ENCODE peak calls at places on chromosomes 2 and 18, in seven cellular contexts. P is HCT116, H is HepG2, G is SK-N-SH, F is GM12878, O is H1, R is K562. K is an unnamed sample.

GRCh38 chr2:241036964-241037421 is 38.6 kb downstream of the SNED1 start:
- DNase-seq in P (no peak), H (no peak), G (no peak), F (peak; percentile 4), O (no peak), R (no peak), K (no peak)

GRCh38 chr2:160321025-160321424 is 121.0 kb upstream of the ITGB6 start:
- DNase-seq in P (no peak), H (no peak), G (no peak), F (no peak), O (no peak), R (no peak), K (no peak)

GRCh38 chr18:77439888-77440287 is 190.2 kb downstream of the GALR1 start:
- DNase-seq in P (no peak), H (no peak), G (no peak), F (no peak), O (no peak), R (no peak), K (no peak)

GRCh38 chr2:3585239-3586109 is 9.4 kb upstream of the COLEC11 start:
- DNase-seq in P (no peak), H (peak; percentile 88), G (peak; percentile 82), F (no peak), O (no peak), R (peak; percentile 30), K (no peak)

GRCh38 chr18:28177828-28178635 is 1.1 kb upstream of the CDH2 start:
- DNase-seq in P (no peak), H (peak; percentile 18), G (peak; percentile 93), F (no peak), O (peak; percentile 82), R (no peak), K (peak; percentile 84)

GRCh38 chr18:13216732-13217465 is 1.7 kb upstream of the LDLRAD4 start:
- DNase-seq in P (no peak), H (no peak), G (peak; percentile 86), F (no peak), O (peak; percentile 72), R (no peak), K (peak; percentile 18)

GRCh38 chr2:15968280-15969178 is 28.2 kb downstream of the MYCN start:
- DNase-seq in P (no peak), H (no peak), G (no peak), F (no peak), O (no peak), R (no peak), K (no peak)

GRCh38 chr2:225122582-225123486 is 80.6 kb upstream of the DOCK10 start:
- DNase-seq in P (no peak), H (no peak), G (peak; percentile 26), F (no peak), O (peak; percentile 48), R (no peak), K (peak; percentile 65)

GRCh38 chr2:120766758-120767351 is 31.2 kb downstream of the GLI2 start:
- DNase-seq in P (no peak), H (no peak), G (no peak), F (no peak), O (no peak), R (no peak), K (no peak)

GRCh38 chr2:163191372-163191771 is 352.8 kb upstream of the KCNH7 start:
- DNase-seq in P (peak; percentile 21), H (peak; percentile 24), G (peak; percentile 35), F (no peak), O (no peak), R (peak; percentile 8), K (peak; percentile 62)

GRCh38 chr2:10272464-10272863 is 30.2 kb upstream of the HPCAL1 start:
- DNase-seq in P (no peak), H (no peak), G (no peak), F (no peak), O (no peak), R (no peak), K (no peak)

GRCh38 chr2:186761814-186762213 is 68.0 kb downstream of the FAM171B start:
- DNase-seq in P (no peak), H (no peak), G (no peak), F (no peak), O (no peak), R (no peak), K (no peak)

GRCh38 chr18:58004317-58004716 is 39.7 kb upstream of the NEDD4L start:
- DNase-seq in P (peak; percentile 60), H (peak; percentile 61), G (no peak), F (no peak), O (no peak), R (no peak), K (no peak)

GRCh38 chr2:1082456-1083205 is 132.0 kb downstream of the SNTG2 start:
- DNase-seq in P (no peak), H (no peak), G (no peak), F (no peak), O (no peak), R (no peak), K (no peak)

GRCh38 chr2:17164550-17164949 is 353.7 kb downstream of the RAD51AP2 start:
- DNase-seq in P (no peak), H (no peak), G (no peak), F (no peak), O (no peak), R (no peak), K (no peak)

GRCh38 chr2:69147841-69148533 is 135.0 kb downstream of the ANTXR1 start:
- DNase-seq in P (no peak), H (no peak), G (no peak), F (no peak), O (no peak), R (no peak), K (no peak)

GRCh38 chr18:74496508-74497307 is 545 bp downstream of the CNDP2 start:
- DNase-seq in P (peak; percentile 26), H (peak; percentile 65), G (peak; percentile 79), F (no peak), O (no peak), R (peak; percentile 57), K (no peak)

DNA sequence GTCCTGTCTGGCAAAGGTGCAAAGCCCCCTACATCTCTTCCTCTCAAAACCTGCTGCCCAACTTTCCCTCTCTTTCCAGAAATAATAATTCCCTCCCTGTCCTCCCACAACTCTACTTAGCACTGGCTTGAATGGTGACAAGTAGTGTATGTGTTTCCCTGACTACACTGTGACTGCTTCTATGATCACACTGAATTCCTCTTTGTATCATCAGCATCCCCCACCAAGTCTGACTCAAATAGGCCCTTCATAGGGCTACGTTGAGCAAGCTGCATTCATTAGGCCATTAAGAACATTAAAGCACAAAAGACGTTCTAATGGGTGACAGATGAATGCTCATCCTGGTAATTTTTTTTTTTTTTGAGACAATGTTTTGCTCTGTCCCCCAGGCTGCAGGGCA is 13.7 kb upstream of the ST3GAL5 start:
- DNase-seq in P (no peak), H (no peak), G (no peak), F (no peak), O (no peak), R (no peak), K (no peak)
- TF ChIP-seq JUND in P (no peak), H (no peak), G (no peak), F (no peak), O (no peak), R (no peak), K (no peak)

GRCh38 chr2:38997784-38998183 is 108.1 kb downstream of the ARHGEF33 start:
- DNase-seq in P (no peak), H (peak; percentile 14), G (no peak), F (no peak), O (no peak), R (no peak), K (no peak)
- TF ChIP-seq JUND in P (no peak), H (no peak), G (peak; percentile 26), F (no peak), O (no peak), R (no peak), K (no peak)

GRCh38 chr2:67581751-67582150 is 184.6 kb downstream of the ETAA1 start:
- DNase-seq in P (no peak), H (no peak), G (no peak), F (no peak), O (peak; percentile 57), R (peak; percentile 9), K (no peak)
- TF ChIP-seq JUND in P (no peak), H (no peak), G (no peak), F (no peak), O (no peak), R (no peak), K (no peak)

GRCh38 chr18:40367576-40367975 is 1587.5 kb upstream of the PIK3C3 start:
- DNase-seq in P (no peak), H (no peak), G (no peak), F (no peak), O (no peak), R (no peak), K (no peak)

GRCh38 chr18:40366521-40366920 is 1588.5 kb upstream of the PIK3C3 start:
- DNase-seq in P (no peak), H (no peak), G (no peak), F (no peak), O (no peak), R (no peak), K (no peak)

GRCh38 chr18:40365526-40365925 is 1589.5 kb upstream of the PIK3C3 start:
- DNase-seq in P (no peak), H (no peak), G (no peak), F (no peak), O (no peak), R (no peak), K (no peak)
- TF ChIP-seq JUND in P (no peak), H (no peak), G (no peak), F (no peak), O (no peak), R (no peak), K (no peak)

DNA sequence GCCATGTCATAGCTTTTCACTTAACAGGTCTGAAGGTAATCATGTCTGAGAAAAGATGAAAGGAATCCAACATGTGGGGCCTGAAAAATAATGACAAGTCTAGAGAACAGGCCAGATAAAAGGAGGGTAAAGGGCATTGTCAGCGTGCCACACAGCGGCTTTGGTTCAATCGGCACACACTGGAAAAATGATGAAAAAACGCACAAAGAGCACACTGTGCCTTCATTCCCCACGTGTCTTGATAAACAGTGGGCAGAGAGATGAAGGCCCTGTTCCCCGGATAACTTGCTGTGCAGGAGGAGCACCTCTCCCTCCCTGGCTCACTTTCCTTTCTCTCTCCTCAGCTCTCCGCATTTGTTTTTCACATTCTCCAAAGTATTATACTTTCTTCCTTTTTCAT is 766.3 kb downstream of the TDRD15 start:
- DNase-seq in P (no peak), H (peak; percentile 11), G (no peak), F (no peak), O (no peak), R (no peak), K (no peak)
- TF ChIP-seq JUND in P (no peak), H (no peak), G (no peak), F (no peak), O (no peak), R (no peak), K (no peak)

GRCh38 chr18:41747723-41748242 is 207.3 kb upstream of the PIK3C3 start:
- DNase-seq in P (no peak), H (no peak), G (no peak), F (no peak), O (no peak), R (no peak), K (no peak)

GRCh38 chr18:41745166-41746049 is 209.6 kb upstream of the PIK3C3 start:
- DNase-seq in P (no peak), H (peak; percentile 21), G (peak; percentile 71), F (no peak), O (peak; percentile 73), R (no peak), K (peak; percentile 57)

DNA sequence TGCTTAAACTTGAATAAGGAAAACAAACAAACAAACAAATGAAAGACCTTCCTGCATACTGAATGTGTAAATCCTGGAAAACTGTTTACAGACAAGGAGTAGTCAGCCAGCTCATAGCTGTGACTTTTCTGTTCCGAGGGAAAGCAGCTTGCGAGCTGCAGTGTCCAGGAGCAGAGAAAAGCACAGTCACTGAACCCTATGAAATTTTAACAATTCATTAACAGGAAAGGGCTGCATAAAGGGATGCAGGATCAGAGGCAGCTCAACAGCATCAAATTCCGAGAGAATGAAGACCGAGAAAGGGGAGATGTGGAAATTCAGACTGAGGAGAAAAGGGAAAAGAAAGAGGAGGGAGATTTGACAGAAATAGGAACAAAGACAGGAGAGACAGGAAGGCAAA is 210.4 kb upstream of the PIK3C3 start:
- DNase-seq in P (no peak), H (no peak), G (peak; percentile 17), F (no peak), O (no peak), R (no peak), K (no peak)
- TF ChIP-seq JUND in P (no peak), H (no peak), G (no peak), F (no peak), O (no peak), R (no peak), K (no peak)

K was measured in T47D.